ENCODE peak calls at places on chromosomes 3 and 15, in six cellular contexts. N is H1, Z is ovary, E is uterus, I is body of pancreas, T is right lobe of liver. M is an unnamed sample.

GRCh38 chr15:88166330-88166993 is 90.1 kb downstream of the NTRK3 start:
- DNase-seq in N (peak; percentile 3), Z (no peak), E (no peak), I (peak; percentile 10), T (no peak), M (no peak)

GRCh38 chr15:66929843-66930242 is 135.6 kb upstream of the SMAD3 start:
- DNase-seq in N (no peak), Z (no peak), E (no peak), I (no peak), T (no peak), M (no peak)

GRCh38 chr3:191366675-191367074 is 36.3 kb upstream of the UTS2B start:
- DNase-seq in N (no peak), Z (no peak), E (no peak), I (no peak), T (no peak), M (no peak)

GRCh38 chr3:179149951-179150350 is 1.8 kb downstream of the PIK3CA start:
- DNase-seq in N (no peak), Z (no peak), E (no peak), I (no peak), T (no peak), M (no peak)

GRCh38 chr3:42706721-42707619 is 4.4 kb upstream of the HHATL start:
- DNase-seq in N (no peak), Z (no peak), E (no peak), I (no peak), T (no peak), M (peak; percentile 81)

GRCh38 chr3:30523366-30523765 is 83.0 kb upstream of the TGFBR2 start:
- DNase-seq in N (no peak), Z (no peak), E (no peak), I (no peak), T (no peak), M (no peak)

GRCh38 chr3:50817756-50818518 is 143.2 kb downstream of the DOCK3 start:
- DNase-seq in N (peak; percentile 57), Z (no peak), E (no peak), I (no peak), T (no peak), M (no peak)

GRCh38 chr3:132318451-132318850 is 1.2 kb downstream of the ACP3 start:
- DNase-seq in N (no peak), Z (no peak), E (no peak), I (no peak), T (no peak), M (no peak)

GRCh38 chr3:81249540-81250029 is 511.9 kb downstream of the GBE1 start:
- DNase-seq in N (no peak), Z (no peak), E (no peak), I (no peak), T (no peak), M (no peak)

GRCh38 chr3:39414421-39414907 is 7.9 kb downstream of the RPSA start:
- DNase-seq in N (no peak), Z (no peak), E (no peak), I (peak; percentile 39), T (no peak), M (no peak)

GRCh38 chr15:101264011-101264410 is 12.2 kb upstream of the CHSY1 start:
- DNase-seq in N (no peak), Z (no peak), E (no peak), I (no peak), T (no peak), M (no peak)

GRCh38 chr15:99201410-99202175 is 47.8 kb downstream of the TTC23 start:
- DNase-seq in N (no peak), Z (no peak), E (no peak), I (no peak), T (no peak), M (no peak)

GRCh38 chr3:106268696-106269095 is 399.9 kb upstream of the CBLB start:
- DNase-seq in N (no peak), Z (no peak), E (no peak), I (no peak), T (no peak), M (no peak)

GRCh38 chr3:100087203-100087602 is 27.1 kb downstream of the FILIP1L start:
- DNase-seq in N (no peak), Z (no peak), E (no peak), I (no peak), T (no peak), M (no peak)

GRCh38 chr3:176574736-176575135 is 622.5 kb downstream of the TBL1XR1 start:
- DNase-seq in N (no peak), Z (no peak), E (no peak), I (no peak), T (no peak), M (no peak)

GRCh38 chr3:177136715-177137114 is 60.6 kb downstream of the TBL1XR1 start:
- DNase-seq in N (no peak), Z (no peak), E (no peak), I (no peak), T (no peak), M (no peak)

GRCh38 chr3:11995061-11995460 is 9.1 kb upstream of the SYN2 start:
- DNase-seq in N (no peak), Z (no peak), E (no peak), I (no peak), T (no peak), M (no peak)

DNA sequence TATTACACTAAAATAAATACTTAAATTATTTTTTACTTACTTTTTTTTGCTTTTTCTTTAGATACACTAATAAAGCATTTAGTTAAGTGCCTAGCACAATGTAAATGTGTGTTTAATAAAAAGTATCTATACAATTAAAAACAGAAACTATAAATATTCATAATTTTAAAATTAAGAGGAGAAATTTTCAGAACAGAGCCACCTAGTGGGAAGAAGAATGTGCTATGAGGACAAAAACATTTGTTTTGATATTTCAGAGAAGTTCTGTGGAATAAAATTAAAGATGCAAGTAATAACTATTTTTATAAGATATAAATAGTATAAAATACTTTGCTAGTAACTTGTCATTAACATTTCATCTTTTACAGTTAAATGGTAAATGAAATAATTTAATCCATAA is 33.6 kb upstream of the PLSCR5 start:
- DNase-seq in N (no peak), Z (no peak), E (no peak), I (no peak), T (no peak), M (no peak)
- TF ChIP-seq POLR2A in N (no peak), Z (no peak), E (no peak), I (no peak), T (no peak), M (no peak)

GRCh38 chr15:80072285-80072684 is 12.8 kb downstream of the ZFAND6 start:
- DNase-seq in N (no peak), Z (no peak), E (no peak), I (peak; percentile 61), T (no peak), M (no peak)
- TF ChIP-seq POLR2A in N (no peak), Z (no peak), E (no peak), I (peak; percentile 29), T (peak; percentile 22), M (no peak)

DNA sequence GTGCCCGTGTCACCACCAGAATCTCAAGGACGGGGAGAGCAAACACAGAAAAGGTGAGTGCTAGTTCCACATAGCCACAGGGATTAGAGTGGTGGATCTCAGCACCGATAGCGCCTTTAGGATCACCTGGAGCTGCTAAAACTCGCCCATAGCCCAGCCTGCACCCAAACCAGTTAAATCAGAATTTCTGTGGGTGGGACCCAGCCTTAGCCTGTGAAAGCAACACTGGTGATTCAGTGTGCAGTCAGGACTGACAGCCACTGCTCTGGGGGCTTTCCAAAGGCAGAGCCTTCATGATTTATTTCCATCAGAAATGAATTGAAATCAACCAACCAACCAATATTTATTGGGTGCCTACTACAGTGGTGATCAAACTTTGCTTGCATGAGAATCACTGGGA is 12.4 kb downstream of the ISLR start:
- DNase-seq in N (no peak), Z (no peak), E (no peak), I (no peak), T (no peak), M (no peak)
- TF ChIP-seq POLR2A in N (no peak), Z (no peak), E (no peak), I (no peak), T (no peak), M (no peak)

DNA sequence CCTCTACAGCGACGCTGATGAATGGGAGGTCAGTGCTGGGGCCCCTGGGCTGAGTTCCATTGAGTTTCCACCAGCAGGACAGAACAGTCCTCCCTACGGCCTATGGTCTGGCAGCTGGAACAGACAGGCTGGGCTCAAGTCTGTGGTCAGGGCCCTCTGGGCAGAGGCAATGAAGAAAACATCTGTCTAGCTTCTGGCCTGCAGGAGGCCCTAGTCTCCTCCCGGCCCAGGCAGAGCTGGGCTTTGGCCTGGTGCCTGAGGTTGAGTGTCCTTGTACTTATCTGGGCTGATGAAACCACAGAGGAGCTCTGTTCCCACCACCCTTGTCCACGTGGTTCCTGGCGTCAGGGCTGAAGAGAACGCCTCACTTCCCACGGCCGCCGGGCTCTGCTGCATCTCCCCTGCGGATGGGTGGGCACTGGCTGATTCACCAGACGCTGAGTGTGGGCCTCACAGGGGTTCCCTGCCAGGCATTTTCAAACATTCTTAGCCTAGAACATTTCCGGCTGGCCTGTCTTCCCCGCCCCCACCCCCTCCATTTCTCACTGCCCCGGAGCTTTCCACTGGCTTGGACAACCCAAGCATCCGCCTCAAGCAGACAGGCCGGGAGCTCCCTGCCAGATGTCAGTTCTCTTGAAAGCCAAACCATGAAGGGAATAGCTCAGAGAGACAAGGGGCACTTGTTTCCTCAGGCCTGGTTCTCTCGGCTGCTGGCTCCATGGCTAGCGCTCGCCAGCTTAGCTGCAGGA is 20.3 kb downstream of the PPCDC start:
- DNase-seq in N (no peak), Z (peak; percentile 99), E (peak; percentile 95), I (peak; percentile 98), T (peak; percentile 93), M (peak; percentile 98)
- TF ChIP-seq POLR2A in N (no peak), Z (peak; percentile 30), E (peak; percentile 20), I (peak; percentile 52), T (peak; percentile 12), M (no peak)

DNA sequence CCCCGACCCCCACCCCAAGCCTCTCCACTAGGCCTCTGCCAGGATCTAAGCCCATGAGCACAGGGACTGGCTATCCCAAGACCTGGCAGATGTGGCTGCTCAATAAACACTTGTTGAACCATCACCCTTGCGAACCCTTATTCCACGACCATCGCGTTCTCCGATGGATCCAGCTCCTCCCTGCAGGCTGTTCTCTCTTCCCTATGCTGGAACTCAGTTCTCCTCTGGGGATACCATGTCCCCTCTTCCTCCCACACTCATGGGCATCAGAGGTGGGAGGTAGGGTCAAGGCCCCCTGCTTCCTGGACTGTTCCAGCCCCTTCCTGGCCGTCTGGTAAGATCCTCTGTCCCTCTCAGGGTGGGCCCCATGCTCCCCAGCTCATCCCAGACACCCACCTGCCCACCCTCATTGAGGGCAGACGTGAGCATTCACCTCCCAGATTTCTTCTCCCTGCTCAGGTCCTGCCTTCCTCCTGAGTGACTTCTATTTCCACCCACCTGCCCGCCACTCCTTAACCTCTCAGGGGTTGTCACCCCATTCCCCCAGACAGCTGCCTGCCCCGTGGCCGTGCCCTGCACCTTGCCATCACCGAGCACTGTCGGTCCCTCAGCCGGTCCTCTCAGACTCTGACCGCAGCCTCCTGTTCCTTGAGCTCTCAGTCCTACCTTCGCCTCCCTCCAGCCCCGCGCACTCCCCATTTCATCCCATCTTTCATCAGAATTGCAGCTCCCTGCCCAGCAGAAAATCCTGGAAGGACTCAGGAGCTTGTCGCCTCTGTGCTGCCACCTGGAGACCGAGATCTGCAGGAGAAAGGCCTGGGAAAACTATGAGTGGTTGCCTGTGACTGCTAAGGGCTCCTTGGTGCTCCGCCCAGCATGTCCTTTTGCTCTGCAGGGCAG is 42.0 kb downstream of the PML start:
- DNase-seq in N (peak; percentile 58), Z (no peak), E (peak; percentile 83), I (peak; percentile 49), T (peak; percentile 58), M (no peak)
- TF ChIP-seq POLR2A in N (no peak), Z (no peak), E (no peak), I (no peak), T (no peak), M (no peak)

GRCh38 chr3:15064835-15065549 is at the start of gene MRPS25:
- DNase-seq in N (peak; percentile 53), Z (peak; percentile 87), E (peak; percentile 83), I (peak; percentile 92), T (peak; percentile 92), M (peak; percentile 97)
- TF ChIP-seq POLR2A in N (peak; percentile 87), Z (peak; percentile 73), E (peak; percentile 85), I (peak; percentile 90), T (peak; percentile 94), M (no peak)

M was measured in lower leg skin.